ENCODE peak calls at places on chromosomes 1 and 21, in four cellular contexts. U, P, H and R are unnamed samples.

GRCh38 chr1:8382608-8383525 is 65.0 kb downstream of the SLC45A1 start:
- DNase-seq in U (no peak), P (no peak), H (no peak), R (no peak)

GRCh38 chr1:198919667-198920398 is 281.0 kb downstream of the PTPRC start:
- DNase-seq in U (no peak), P (no peak), H (no peak), R (no peak)

GRCh38 chr1:25799758-25800537 is at the start of gene SELENON:
- DNase-seq in U (peak), P (peak), H (no peak), R (no peak)

GRCh38 chr1:153231363-153231762 is 14.0 kb downstream of the PRR9 start:
- DNase-seq in U (no peak), P (no peak), H (no peak), R (no peak)

GRCh38 chr21:39385299-39386145 is 36.6 kb upstream of the HMGN1 start:
- DNase-seq in U (no peak), P (no peak), H (no peak), R (no peak)

GRCh38 chr1:215022723-215023122 is 59.8 kb upstream of the KCNK2 start:
- DNase-seq in U (no peak), P (no peak), H (no peak), R (no peak)

GRCh38 chr1:154398678-154399077 is 6.5 kb upstream of the IL6R start:
- DNase-seq in U (no peak), P (no peak), H (no peak), R (no peak)

GRCh38 chr1:92944901-92945747 is 16.1 kb downstream of the DIPK1A start:
- DNase-seq in U (no peak), P (no peak), H (no peak), R (no peak)

GRCh38 chr1:16138772-16139221 is 17.1 kb downstream of the EPHA2 start:
- DNase-seq in U (no peak), P (no peak), H (no peak), R (no peak)

GRCh38 chr1:30745156-30745833 is 12.3 kb downstream of the LAPTM5 start:
- DNase-seq in U (no peak), P (no peak), H (no peak), R (no peak)

GRCh38 chr1:40421694-40422384 is 28.4 kb upstream of the ZFP69B start:
- DNase-seq in U (no peak), P (no peak), H (no peak), R (no peak)

GRCh38 chr1:228968841-228969606 is 233.7 kb downstream of the RHOU start:
- DNase-seq in U (no peak), P (no peak), H (no peak), R (no peak)
- TF ChIP-seq EGR1 in U (no peak), P (no peak), H (no peak), R (no peak)

DNA sequence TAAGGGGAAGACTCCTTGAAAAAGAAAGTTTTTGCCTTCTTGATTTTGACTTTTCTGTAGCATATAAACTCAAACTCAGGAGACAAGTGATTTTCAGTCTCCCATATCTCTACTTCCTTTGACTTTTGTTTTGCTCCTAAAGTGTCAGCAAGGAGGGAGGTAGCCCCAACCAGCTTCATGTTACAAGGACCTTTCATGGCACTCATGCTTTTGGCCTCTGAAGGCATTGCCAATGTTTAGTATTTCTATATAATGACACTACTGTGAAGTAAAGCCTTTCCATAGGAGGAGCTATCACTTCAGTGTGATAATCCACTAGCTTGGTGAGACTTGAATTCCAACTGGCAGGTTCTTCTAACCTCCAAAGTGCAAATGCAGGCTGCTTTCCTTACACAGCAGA is 14.4 kb downstream of the COLGALT2 start:
- DNase-seq in U (no peak), P (no peak), H (no peak), R (no peak)
- TF ChIP-seq EGR1 in U (no peak), P (no peak), H (no peak), R (no peak)

DNA sequence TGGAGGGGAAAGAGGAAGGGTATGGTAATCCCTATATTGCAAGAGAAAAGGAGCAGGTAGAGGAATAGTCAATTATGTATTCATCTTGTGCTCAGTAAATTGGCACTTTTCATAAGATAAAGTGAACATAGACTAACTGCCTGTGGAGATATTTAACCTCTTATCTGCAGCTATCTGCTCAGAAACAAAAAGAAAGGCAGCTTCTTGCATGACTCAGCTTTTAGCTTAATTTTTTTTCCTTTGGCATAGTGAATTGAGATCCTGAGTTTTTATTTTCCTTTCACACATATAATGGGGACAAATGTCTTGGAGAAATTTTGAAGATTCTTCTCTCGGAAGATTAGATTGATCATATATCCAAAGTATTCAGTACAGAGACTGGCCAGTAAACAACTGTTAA is 127.7 kb upstream of the F3 start:
- DNase-seq in U (no peak), P (no peak), H (no peak), R (no peak)
- TF ChIP-seq EGR1 in U (no peak), P (no peak), H (no peak), R (no peak)

DNA sequence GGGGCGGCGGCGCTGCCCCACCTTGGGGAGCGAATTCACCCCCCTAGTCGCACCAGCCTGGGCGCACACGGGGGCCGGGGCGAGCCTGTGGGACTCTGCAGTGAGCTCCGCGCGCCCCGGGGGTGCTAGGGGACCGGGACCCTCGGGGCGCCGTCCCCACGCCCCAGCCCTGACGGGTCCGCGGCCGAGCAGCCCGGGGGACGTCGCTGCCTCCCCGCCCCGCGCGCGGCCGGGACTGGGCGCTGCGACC is 545 bp downstream of the RCAN1 start:
- DNase-seq in U (no peak), P (no peak), H (no peak), R (no peak)
- TF ChIP-seq EGR1 in U (no peak), P (no peak), H (no peak), R (no peak)

GRCh38 chr1:66929999-66930822 is 5.4 kb downstream of the MIER1 start:
- DNase-seq in U (peak), P (peak), H (peak), R (peak)
- TF ChIP-seq EGR1 in U (peak), P (peak), H (peak), R (peak)